ENCODE peak calls at places on chromosomes 5 and 9, in seven cellular contexts. B, Q, R, K, Z, T and W are unnamed samples. For H3K9me3 and H3K4me1, the result is how much of the 10 kb centered on the place peaks cover.

GRCh38 chr9:73131376-73131775 is 20.3 kb upstream of the ANXA1 start:
- DNase-seq in K (no peak), R (peak), Z (no peak), T (no peak), B (no peak), Q (peak), W (no peak)

GRCh38 chr5:125152036-125152435 is 405.6 kb upstream of the ZNF608 start:
- DNase-seq in B (no peak), R (no peak), Z (no peak), K (no peak), Q (no peak), T (no peak), W (no peak)

GRCh38 chr5:157271740-157272271 is 5.9 kb downstream of the CYFIP2 start:
- DNase-seq in K (peak), R (no peak), B (no peak), Q (no peak), Z (no peak), T (peak), W (no peak)

GRCh38 chr5:123035320-123035949 is 1.1 kb downstream of the PPIC start:
- DNase-seq in B (peak), Q (peak), R (no peak), Z (no peak), T (peak), K (peak), W (no peak)

GRCh38 chr9:69019808-69020207 is 5.9 kb upstream of the PRKACG start:
- DNase-seq in K (no peak), T (no peak), Z (no peak), R (no peak), Q (no peak), B (no peak), W (no peak)

GRCh38 chr5:161786686-161787085 is 61.2 kb upstream of the GABRA1 start:
- DNase-seq in Z (no peak), B (no peak), Q (no peak), K (no peak), R (no peak), T (no peak), W (no peak)

GRCh38 chr5:95093211-95093610 is 191.7 kb downstream of the MCTP1 start:
- DNase-seq in R (no peak), T (no peak), B (no peak), Q (no peak), Z (no peak), K (no peak), W (no peak)

GRCh38 chr5:56019306-56020272 is 24.8 kb upstream of the IL6ST start:
- DNase-seq in Q (no peak), K (no peak), R (no peak), T (no peak), B (no peak), Z (no peak), W (no peak)

GRCh38 chr9:122234022-122234748 is 5.4 kb upstream of the LHX6 start:
- DNase-seq in Z (no peak), B (no peak), Q (no peak), K (no peak), T (no peak), R (no peak), W (no peak)

GRCh38 chr9:98826716-98827115 is 19.2 kb downstream of the GALNT12 start:
- DNase-seq in Q (no peak), K (no peak), B (no peak), T (no peak), R (no peak), Z (no peak), W (no peak)

DNA sequence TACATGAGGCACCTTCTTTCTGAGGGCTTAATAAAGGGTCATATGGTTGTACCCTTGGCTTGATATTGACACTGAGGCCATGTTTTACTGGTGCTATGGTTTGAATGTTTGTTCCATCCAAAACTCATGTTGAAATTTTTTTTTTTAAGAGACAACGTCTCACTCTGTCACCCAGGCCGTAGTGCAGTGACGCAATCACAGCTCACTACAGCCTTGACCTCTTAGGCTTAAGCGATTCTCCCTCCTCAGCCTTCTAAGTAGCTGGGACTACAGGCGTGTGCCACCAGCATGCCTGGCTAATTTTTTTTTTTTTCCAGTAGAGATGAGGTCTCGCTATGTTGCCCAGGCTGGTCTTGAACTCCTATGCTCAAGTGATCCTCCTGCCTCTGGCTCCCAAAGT is 20.9 kb downstream of the FAM151B start:
- DNase-seq in Q (no peak), K (no peak), B (no peak), R (no peak), Z (no peak), T (no peak), W (no peak)
- H3K4me3 ChIP-seq in Q (no peak), K (no peak), B (no peak), R (no peak), Z (no peak), T (no peak), W (no peak)

DNA sequence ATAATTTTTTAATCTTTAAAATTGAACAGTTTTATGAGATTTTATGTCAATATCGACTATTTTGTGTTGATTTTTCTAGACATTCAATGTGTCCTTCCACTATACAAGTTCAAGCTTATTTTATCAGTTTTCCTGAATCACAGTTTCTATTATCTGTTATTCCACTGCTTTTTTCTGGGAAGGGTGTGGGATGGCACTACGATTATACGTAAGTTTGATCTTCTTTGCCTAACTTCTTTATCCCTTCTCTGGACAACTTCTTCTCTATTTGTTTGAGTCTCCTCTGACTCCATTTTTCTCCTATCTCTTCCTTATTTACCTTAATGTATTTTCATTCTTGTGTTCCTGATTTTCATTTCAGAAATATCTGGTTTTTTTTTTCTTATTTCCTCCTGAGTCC is 24.5 kb downstream of the TBC1D9B start:
- DNase-seq in T (no peak), K (no peak), Q (no peak), B (no peak), R (no peak), Z (no peak), W (no peak)
- H3K9me3 ChIP-seq in T (under half), K (under half), Q (under half), B (under half), R (under half), Z (under half), W (under half)

DNA sequence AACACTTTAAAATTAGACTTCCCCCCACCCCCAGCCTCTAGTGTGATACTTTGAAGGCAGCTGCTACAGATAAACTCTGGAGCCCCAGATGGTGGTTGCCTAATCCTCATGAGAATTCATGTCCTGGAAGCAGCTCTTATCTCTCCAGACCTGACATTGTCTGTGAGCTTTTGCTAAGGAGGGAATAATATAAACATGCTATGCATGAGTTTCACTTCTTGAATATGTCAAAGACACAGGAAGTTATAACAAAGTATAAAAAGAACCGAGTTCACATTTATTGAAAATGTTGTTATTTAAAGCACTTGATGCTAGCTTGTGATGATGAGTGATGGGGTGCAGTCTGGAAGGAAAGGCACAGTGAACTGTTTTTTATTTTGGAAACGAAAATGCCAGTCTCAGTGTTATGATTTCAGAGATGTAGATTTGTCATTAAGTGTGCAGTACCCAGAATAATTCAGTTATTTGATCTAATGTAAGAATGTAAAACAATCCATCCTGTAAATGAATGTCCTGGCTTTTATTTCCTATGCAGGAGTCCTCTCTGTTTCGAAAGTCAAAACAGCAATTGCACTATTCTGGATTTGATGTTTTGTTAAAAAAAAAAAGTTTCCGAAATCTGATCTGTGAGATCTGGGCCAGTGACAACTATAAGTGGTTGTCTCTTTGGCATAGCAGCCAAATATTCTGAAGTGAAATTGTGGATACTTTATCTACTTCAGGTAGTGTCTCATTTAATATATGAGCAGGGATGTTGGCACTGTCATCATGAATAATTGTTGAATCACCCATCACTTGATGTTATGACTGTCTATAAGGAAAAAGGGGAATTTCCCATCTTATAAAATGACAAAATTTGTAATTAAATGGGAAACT is 77.0 kb downstream of the ZCCHC7 start:
- DNase-seq in Q (peak), T (peak), R (no peak), B (peak), K (no peak), Z (no peak), W (no peak)
- H3K4me1 ChIP-seq in Q (under half), T (under half), R (under half), B (half or more), K (under half), Z (under half), W (under half)

DNA sequence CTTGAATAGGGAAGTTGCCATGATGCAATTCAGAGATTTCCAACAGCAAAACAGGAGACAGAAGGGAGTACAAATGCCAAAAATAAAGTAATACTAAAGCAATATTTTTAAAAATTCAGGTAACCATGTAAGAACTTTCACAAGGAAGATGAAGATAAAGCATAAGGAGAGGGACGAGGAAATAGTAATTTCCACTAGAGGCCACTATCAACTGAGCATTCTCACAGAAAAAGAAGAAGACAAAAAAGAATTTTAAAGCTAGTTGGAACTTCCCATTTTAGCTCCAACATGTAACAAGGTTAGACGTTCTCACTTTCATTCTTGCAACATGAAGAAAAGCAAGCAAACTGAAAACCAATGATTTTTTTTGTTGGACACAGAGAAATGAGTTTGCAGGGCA is 779.9 kb upstream of the CDH6 start:
- DNase-seq in R (no peak), Q (no peak), K (no peak), Z (no peak), B (no peak), T (no peak), W (no peak)
- H3K4me3 ChIP-seq in R (no peak), Q (no peak), K (no peak), Z (no peak), B (no peak), T (no peak), W (no peak)

GRCh38 chr5:178902849-178903248 is 7.1 kb downstream of the ZFP2 start:
- DNase-seq in T (no peak), Q (no peak), B (no peak), K (no peak), R (no peak), Z (no peak), W (no peak)
- H3K9me3 ChIP-seq in T (under half), Q (under half), B (under half), K (under half), R (under half), Z (under half), W (under half)

DNA sequence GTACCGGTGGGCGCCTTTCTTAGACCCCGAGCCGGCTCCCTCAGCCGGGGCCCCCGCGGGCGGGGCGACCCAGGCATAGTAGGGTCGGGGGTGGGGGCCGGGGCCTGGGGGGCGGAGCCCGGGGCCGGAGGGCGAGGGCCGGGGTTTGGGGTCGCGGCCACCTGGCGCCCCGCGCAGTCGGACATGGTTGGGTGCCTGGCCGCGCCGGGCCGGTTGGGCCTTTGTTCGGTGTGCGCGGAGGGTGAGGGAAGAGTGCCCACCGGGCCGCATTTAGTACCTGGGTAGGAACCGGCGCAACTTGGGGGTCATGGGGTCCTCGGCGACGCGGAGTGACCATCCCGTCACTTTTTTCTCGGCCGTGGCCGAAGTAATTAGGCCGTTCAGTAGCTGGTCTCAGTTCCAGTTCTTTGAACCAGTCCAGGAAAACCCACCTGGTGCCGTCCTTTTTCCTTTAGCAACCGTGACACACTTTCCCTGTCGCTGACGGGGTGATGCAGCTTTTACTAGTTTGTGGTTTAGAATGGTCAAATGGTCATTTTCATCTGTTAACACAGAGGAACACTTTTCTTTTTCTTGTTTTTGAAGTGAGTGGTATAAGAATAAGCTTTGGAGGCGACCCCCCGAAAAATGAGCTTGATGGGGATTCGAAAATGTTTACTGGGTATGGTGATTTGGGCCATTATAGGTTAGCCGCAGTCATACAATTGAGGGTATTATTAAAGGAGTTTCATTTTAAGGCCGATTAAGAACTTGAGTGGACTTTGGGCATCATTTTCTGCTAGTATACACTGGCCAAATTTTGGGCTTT is 555 bp downstream of the CKS2 start:
- DNase-seq in K (no peak), B (no peak), T (peak), Q (no peak), R (peak), Z (no peak), W (no peak)
- H3K4me1 ChIP-seq in K (under half), B (under half), T (under half), Q (under half), R (under half), Z (under half), W (under half)

GRCh38 chr9:124483481-124483880 is 23.7 kb downstream of the NR5A1 start:
- DNase-seq in R (no peak), Q (no peak), K (no peak), B (no peak), T (no peak), Z (no peak), W (no peak)

GRCh38 chr9:124485936-124486335 is 21.3 kb downstream of the NR5A1 start:
- DNase-seq in T (no peak), K (no peak), Q (no peak), Z (no peak), R (no peak), B (no peak), W (no peak)

GRCh38 chr9:124487491-124488182 is 19.6 kb downstream of the NR5A1 start:
- DNase-seq in Z (no peak), B (no peak), R (no peak), Q (no peak), T (no peak), K (no peak), W (no peak)

GRCh38 chr9:124486778-124487490 is 20.3 kb downstream of the NR5A1 start:
- DNase-seq in K (no peak), T (no peak), Z (no peak), Q (no peak), B (peak), R (no peak), W (no peak)

GRCh38 chr9:124485201-124485600 is 22.0 kb downstream of the NR5A1 start:
- DNase-seq in T (no peak), Z (no peak), R (no peak), B (peak), Q (no peak), K (no peak), W (no peak)
- H3K4me3 ChIP-seq in T (no peak), Z (no peak), R (no peak), B (no peak), Q (no peak), K (no peak), W (no peak)